ENCODE peak calls at places on chromosomes 2 and 18, in nine cellular contexts. L is RWPE2, Y is K562, Q is cardiac muscle cell, H is tibial artery, S is tibial nerve, C is stomach, N is lower lobe of right lung, U is OCI-LY7. Z is an unnamed sample.
A peak's percentile ranks its signal among the peaks of the same experiment; 100 is the strongest.

GRCh38 chr2:107588960-107589542 is 237.6 kb upstream of the RGPD4 start:
- DNase-seq in L (no peak), Y (no peak), Q (no peak), H (no peak), S (no peak), C (no peak), N (no peak), U (no peak), Z (no peak)

GRCh38 chr2:158502984-158503383 is 46.2 kb downstream of the PKP4 start:
- DNase-seq in L (no peak), Y (no peak), Q (peak; percentile 69), H (no peak), S (no peak), C (no peak), N (no peak), U (no peak), Z (no peak)

GRCh38 chr2:186201371-186201770 is 284.7 kb upstream of the ZC3H15 start:
- DNase-seq in L (no peak), Y (no peak), Q (peak; percentile 4), H (no peak), S (no peak), C (no peak), N (no peak), U (no peak), Z (no peak)

GRCh38 chr2:74052732-74053712 is 68.3 kb downstream of the TET3 start:
- DNase-seq in L (no peak), Y (no peak), Q (no peak), H (no peak), S (no peak), C (no peak), N (no peak), U (peak; percentile 47), Z (no peak)

GRCh38 chr2:187424156-187424555 is 23.9 kb downstream of the CALCRL start:
- DNase-seq in L (no peak), Y (no peak), Q (no peak), H (no peak), S (no peak), C (no peak), N (no peak), U (no peak), Z (no peak)

GRCh38 chr18:27599202-27599829 is 414.2 kb upstream of the CHST9 start:
- DNase-seq in L (no peak), Y (peak; percentile 53), Q (peak; percentile 62), H (peak; percentile 29), S (peak; percentile 49), C (peak; percentile 45), N (no peak), U (peak; percentile 53), Z (no peak)

GRCh38 chr2:120150040-120150482 is 73.1 kb downstream of the TMEM185B start:
- DNase-seq in L (no peak), Y (no peak), Q (no peak), H (no peak), S (no peak), C (no peak), N (no peak), U (no peak), Z (no peak)

GRCh38 chr18:29501952-29502351 is 1325.0 kb upstream of the CDH2 start:
- DNase-seq in L (no peak), Y (no peak), Q (peak; percentile 70), H (no peak), S (no peak), C (no peak), N (no peak), U (no peak), Z (no peak)

GRCh38 chr2:83850071-83850725 is 608.9 kb downstream of the SUCLG1 start:
- DNase-seq in L (no peak), Y (no peak), Q (no peak), H (no peak), S (no peak), C (no peak), N (no peak), U (no peak), Z (no peak)

GRCh38 chr2:190592831-190593230 is 56.1 kb upstream of the NAB1 start:
- DNase-seq in L (no peak), Y (no peak), Q (no peak), H (no peak), S (no peak), C (no peak), N (no peak), U (no peak), Z (no peak)

GRCh38 chr2:204796581-204796980 is 251.3 kb downstream of the PARD3B start:
- DNase-seq in L (no peak), Y (no peak), Q (no peak), H (no peak), S (no peak), C (no peak), N (no peak), U (no peak), Z (no peak)

GRCh38 chr2:218032336-218033171 is 29.8 kb upstream of the TNS1 start:
- DNase-seq in L (no peak), Y (no peak), Q (no peak), H (no peak), S (no peak), C (peak; percentile 29), N (no peak), U (no peak), Z (no peak)

GRCh38 chr2:99337931-99338580 is 867 bp downstream of the EIF5B start:
- DNase-seq in L (no peak), Y (peak; percentile 42), Q (peak; percentile 10), H (no peak), S (no peak), C (no peak), N (no peak), U (peak; percentile 44), Z (no peak)

GRCh38 chr18:52236134-52236533 is 103.9 kb upstream of the DCC start:
- DNase-seq in L (no peak), Y (no peak), Q (peak; percentile 40), H (no peak), S (no peak), C (no peak), N (no peak), U (no peak), Z (no peak)

GRCh38 chr2:235641333-235641732 is 147.5 kb downstream of the AGAP1 start:
- DNase-seq in L (no peak), Y (no peak), Q (peak; percentile 44), H (peak; percentile 63), S (no peak), C (no peak), N (no peak), U (no peak), Z (no peak)

GRCh38 chr2:171615071-171615470 is 72.2 kb upstream of the DYNC1I2 start:
- DNase-seq in L (no peak), Y (no peak), Q (peak; percentile 49), H (no peak), S (no peak), C (no peak), N (no peak), U (no peak), Z (no peak)

GRCh38 chr2:12928197-12928596 is 211.5 kb downstream of the TRIB2 start:
- DNase-seq in L (no peak), Y (peak; percentile 36), Q (peak; percentile 76), H (no peak), S (no peak), C (no peak), N (no peak), U (no peak), Z (no peak)

GRCh38 chr18:44518091-44518490 is 162.6 kb upstream of the SETBP1 start:
- DNase-seq in L (no peak), Y (no peak), Q (no peak), H (no peak), S (no peak), C (no peak), N (no peak), U (no peak), Z (no peak)

GRCh38 chr18:35029770-35030169 is 11.4 kb upstream of the MAPRE2 start:
- DNase-seq in L (no peak), Y (no peak), Q (no peak), H (no peak), S (no peak), C (no peak), N (no peak), U (peak; percentile 31), Z (no peak)

GRCh38 chr2:181523756-181524155 is 66.6 kb downstream of the ITGA4 start:
- DNase-seq in L (no peak), Y (no peak), Q (no peak), H (no peak), S (no peak), C (no peak), N (no peak), U (no peak), Z (no peak)

DNA sequence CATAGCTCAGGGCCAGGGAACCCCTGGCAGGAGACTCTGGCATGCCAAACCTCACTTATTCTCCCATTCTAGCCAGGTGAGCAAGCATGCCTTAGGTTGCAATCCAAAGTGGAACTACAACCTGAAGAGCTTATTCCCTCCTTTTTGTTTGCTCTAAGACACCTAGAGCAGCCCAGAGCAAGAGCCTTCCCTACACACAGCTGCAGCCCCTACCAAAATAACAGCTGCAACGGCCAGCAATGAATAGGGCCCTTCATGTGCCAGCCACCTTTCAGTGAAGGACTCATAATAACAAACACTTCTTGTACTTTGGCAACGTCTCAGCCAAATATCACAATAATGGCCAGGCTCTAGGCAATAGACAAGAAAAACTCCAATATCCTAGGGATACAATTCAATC is 178.7 kb downstream of the ALK start:
- DNase-seq in L (no peak), Y (no peak), Q (no peak), H (no peak), S (no peak), C (no peak), N (no peak), U (no peak), Z (no peak)
- H3K36me3 ChIP-seq in L (no peaks in the 10 kb centered on the region), Y (no peaks in the 10 kb centered on the region), Q (no peaks in the 10 kb centered on the region), H (no peaks in the 10 kb centered on the region), S (no peaks in the 10 kb centered on the region), C (no peaks in the 10 kb centered on the region), N (no peaks in the 10 kb centered on the region), U (no peaks in the 10 kb centered on the region), Z (no peaks in the 10 kb centered on the region)

GRCh38 chr2:10058251-10059015 is 15.1 kb downstream of the KLF11 start:
- DNase-seq in L (no peak), Y (peak; percentile 52), Q (no peak), H (no peak), S (no peak), C (no peak), N (peak; percentile 38), U (no peak), Z (no peak)
- H3K27ac ChIP-seq in L (peak overlapping the region; percentile 74), Y (no peak overlapping the region), Q (no peak overlapping the region), H (no peak overlapping the region), S (peak overlapping the region; percentile 62), C (peak overlapping the region; percentile 83), N (peak overlapping the region; percentile 62), U (no peak overlapping the region), Z (peak overlapping the region; percentile 71)

DNA sequence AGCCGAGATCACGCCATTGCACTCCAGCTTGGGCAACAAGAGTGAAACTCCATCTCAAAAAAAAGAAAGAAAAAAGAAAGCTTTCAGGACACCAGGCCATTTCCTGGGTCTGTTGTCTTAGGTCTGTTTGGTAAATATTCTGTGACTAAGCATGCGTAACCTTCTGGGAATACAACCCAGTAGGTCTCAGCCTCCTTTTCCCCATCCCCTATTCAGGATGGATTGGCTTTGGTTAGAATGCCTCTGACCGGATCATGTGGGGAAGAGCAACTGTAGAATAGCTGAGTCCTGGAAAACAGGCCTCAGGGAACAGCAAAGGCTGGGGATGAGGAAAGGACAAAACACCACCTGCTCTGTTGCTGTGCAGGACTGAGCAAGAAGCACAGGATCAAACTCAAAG is 1.6 kb upstream of the PDCL3 start:
- DNase-seq in L (no peak), Y (no peak), Q (no peak), H (no peak), S (no peak), C (no peak), N (no peak), U (no peak), Z (no peak)
- H3K9me3 ChIP-seq in L (no peaks in the 10 kb centered on the region), Y (no peaks in the 10 kb centered on the region), Q (no peaks in the 10 kb centered on the region), H (no peaks in the 10 kb centered on the region), S (no peaks in the 10 kb centered on the region), C (no peaks in the 10 kb centered on the region), N (no peaks in the 10 kb centered on the region), U (no peaks in the 10 kb centered on the region), Z (no peaks in the 10 kb centered on the region)

GRCh38 chr2:134041877-134042276 is 212.0 kb upstream of the MGAT5 start:
- DNase-seq in L (no peak), Y (no peak), Q (no peak), H (no peak), S (no peak), C (no peak), N (no peak), U (peak; percentile 9), Z (no peak)
- H3K36me3 ChIP-seq in L (no peaks in the 10 kb centered on the region), Y (no peaks in the 10 kb centered on the region), Q (no peaks in the 10 kb centered on the region), H (no peaks in the 10 kb centered on the region), S (no peaks in the 10 kb centered on the region), C (no peaks in the 10 kb centered on the region), N (no peaks in the 10 kb centered on the region), U (no peaks in the 10 kb centered on the region), Z (no peaks in the 10 kb centered on the region)